ENCODE peak calls at places on chromosome 6, in eight cellular contexts. N is neural progenitor cell, H is NAMALWA, E is HTR-8/SVneo, M is HuH-7, S is hepatic stellate cell, W is fibroblast of pulmonary artery, Q is cardiac fibroblast. G is an unnamed sample.

GRCh38 chr6:106119991-106120390 is 33.9 kb downstream of the PRDM1 start:
- DNase-seq in S (no peak), M (no peak), W (peak), N (no peak), H (no peak), Q (peak), E (no peak), G (no peak)

GRCh38 chr6:10511477-10511876 is 9.7 kb upstream of the GCNT2 start:
- DNase-seq in M (no peak), N (no peak), H (no peak), W (no peak), E (no peak), S (no peak), Q (peak), G (no peak)

GRCh38 chr6:169324086-169324485 is 70.4 kb upstream of the THBS2 start:
- DNase-seq in M (no peak), H (no peak), W (no peak), E (no peak), Q (no peak), S (no peak), N (no peak), G (no peak)

GRCh38 chr6:26071135-26071534 is 16.1 kb upstream of the HFE start:
- DNase-seq in M (no peak), E (no peak), W (peak), S (no peak), N (no peak), Q (peak), H (no peak), G (no peak)

GRCh38 chr6:145756170-145756662 is 20.9 kb upstream of the EPM2A start:
- DNase-seq in H (no peak), N (no peak), Q (peak), M (no peak), S (peak), W (peak), E (peak), G (no peak)

GRCh38 chr6:108621117-108621516 is 60.4 kb downstream of the FOXO3 start:
- DNase-seq in W (peak), H (no peak), Q (peak), M (no peak), N (no peak), S (peak), E (peak), G (no peak)

GRCh38 chr6:167469655-167470054 is 144.8 kb downstream of the TTLL2 start:
- DNase-seq in H (no peak), S (no peak), E (no peak), W (no peak), M (no peak), Q (no peak), N (no peak), G (no peak)

GRCh38 chr6:14968056-14968643 is 277.7 kb upstream of the JARID2 start:
- DNase-seq in S (no peak), H (no peak), N (no peak), W (no peak), E (no peak), Q (no peak), M (no peak), G (no peak)

GRCh38 chr6:82917346-82918064 is 148.1 kb downstream of the UBE3D start:
- DNase-seq in E (no peak), S (no peak), W (no peak), Q (peak), H (no peak), M (no peak), N (no peak), G (no peak)

GRCh38 chr6:33700391-33701050 is 11.0 kb downstream of the UQCC2 start:
- DNase-seq in S (peak), W (peak), M (peak), N (peak), Q (peak), H (peak), E (peak), G (peak)

GRCh38 chr6:54050750-54051149 is 60.5 kb upstream of the MLIP start:
- DNase-seq in S (no peak), E (no peak), M (no peak), Q (no peak), H (no peak), N (peak), W (no peak), G (no peak)

GRCh38 chr6:51268666-51269065 is 450.0 kb downstream of the TFAP2B start:
- DNase-seq in H (no peak), W (no peak), N (no peak), Q (no peak), S (no peak), M (no peak), E (no peak), G (no peak)

GRCh38 chr6:44292661-44293365 is 20.3 kb downstream of the AARS2 start:
- DNase-seq in N (no peak), W (no peak), E (no peak), Q (no peak), S (no peak), H (no peak), M (no peak), G (no peak)

GRCh38 chr6:165686966-165687365 is 23.9 kb upstream of the PDE10A start:
- DNase-seq in M (no peak), H (no peak), N (no peak), W (no peak), S (no peak), E (no peak), Q (no peak), G (no peak)

GRCh38 chr6:42113929-42114636 is 28.3 kb downstream of the C6orf132 start:
- DNase-seq in E (peak), S (no peak), N (no peak), H (no peak), Q (no peak), W (no peak), M (no peak), G (no peak)

GRCh38 chr6:42104095-42104806 is 38.2 kb downstream of the C6orf132 start:
- DNase-seq in S (peak), Q (peak), W (peak), H (peak), N (peak), E (no peak), M (peak), G (peak)

GRCh38 chr6:43912598-43913387 is 142.8 kb downstream of the VEGFA start:
- DNase-seq in H (no peak), S (no peak), Q (no peak), W (no peak), M (no peak), E (no peak), N (no peak), G (no peak)

GRCh38 chr6:74651948-74652347 is 553.9 kb downstream of the COL12A1 start:
- DNase-seq in Q (peak), N (no peak), M (no peak), E (no peak), S (no peak), W (peak), H (no peak), G (no peak)

GRCh38 chr6:52929321-52930164 is 20.0 kb upstream of the GSTA3 start:
- DNase-seq in E (peak), S (peak), N (no peak), W (peak), H (no peak), Q (peak), M (no peak), G (no peak)

GRCh38 chr6:42754759-42755158 is 8.9 kb upstream of the TBCC start:
- DNase-seq in M (no peak), Q (no peak), S (no peak), W (no peak), H (no peak), N (no peak), E (no peak), G (no peak)

GRCh38 chr6:300026-300425 is 7.7 kb downstream of the DUSP22 start:
- DNase-seq in H (no peak), M (no peak), E (no peak), N (no peak), W (no peak), Q (no peak), S (no peak), G (no peak)

GRCh38 chr6:101275251-101275650 is 118.3 kb upstream of the GRIK2 start:
- DNase-seq in E (no peak), M (no peak), H (no peak), S (no peak), Q (no peak), W (no peak), N (no peak), G (no peak)

GRCh38 chr6:111952821-111953535 is 79.7 kb upstream of the FYN start:
- DNase-seq in H (no peak), E (no peak), M (no peak), W (no peak), N (no peak), Q (no peak), S (no peak), G (no peak)

GRCh38 chr6:43742285-43742684 is 27.7 kb upstream of the VEGFA start:
- DNase-seq in H (no peak), N (no peak), W (no peak), S (no peak), E (no peak), M (no peak), Q (no peak), G (no peak)

GRCh38 chr6:75424610-75425548 is 68.7 kb downstream of the FILIP1 start:
- DNase-seq in E (no peak), H (no peak), W (no peak), N (no peak), S (no peak), Q (no peak), M (no peak), G (no peak)

GRCh38 chr6:116251568-116252384 is 2.1 kb downstream of the TSPYL4 start:
- DNase-seq in E (no peak), N (peak), Q (peak), M (no peak), W (peak), S (peak), H (no peak), G (no peak)

GRCh38 chr6:11190625-11191245 is 41.7 kb downstream of the NEDD9 start:
- DNase-seq in M (no peak), H (no peak), S (no peak), W (no peak), Q (no peak), N (no peak), E (no peak), G (no peak)